ENCODE peak calls at places on chromosomes 11 and 22, in eight cellular contexts. J, T, W, Z, D, B, C and Y are unnamed samples.

GRCh38 chr11:17720796-17721171 is 1.4 kb downstream of the MYOD1 start:
- DNase-seq in J (no peak), T (no peak), W (no peak), Z (no peak), D (no peak), B (no peak), C (no peak), Y (no peak)

GRCh38 chr11:74311352-74311926 is at the start of gene P4HA3:
- DNase-seq in J (peak), T (no peak), W (no peak), Z (peak), D (peak), B (peak), C (peak), Y (peak)

GRCh38 chr11:62501432-62501891 is 45.1 kb downstream of the AHNAK start:
- DNase-seq in J (no peak), T (no peak), W (peak), Z (no peak), D (no peak), B (no peak), C (no peak), Y (peak)

GRCh38 chr22:39592104-39593060 is 21.8 kb downstream of the CACNA1I start:
- DNase-seq in J (no peak), T (peak), W (no peak), Z (peak), D (peak), B (peak), C (no peak), Y (peak)

GRCh38 chr11:11813288-11813962 is 28.3 kb upstream of the USP47 start:
- DNase-seq in J (no peak), T (peak), W (peak), Z (peak), D (no peak), B (peak), C (no peak), Y (no peak)

GRCh38 chr11:43988040-43988793 is 45.8 kb downstream of the C11orf96 start:
- DNase-seq in J (no peak), T (no peak), W (no peak), Z (no peak), D (no peak), B (no peak), C (no peak), Y (no peak)

GRCh38 chr22:28808716-28809355 is 8.5 kb upstream of the XBP1 start:
- DNase-seq in J (no peak), T (no peak), W (no peak), Z (no peak), D (no peak), B (no peak), C (no peak), Y (no peak)

GRCh38 chr22:48665286-48666010 is 1162.2 kb downstream of the BRD1 start:
- DNase-seq in J (no peak), T (no peak), W (no peak), Z (no peak), D (no peak), B (no peak), C (no peak), Y (no peak)

GRCh38 chr11:76736773-76737495 is 46.2 kb upstream of the TSKU start:
- DNase-seq in J (no peak), T (no peak), W (no peak), Z (no peak), D (no peak), B (no peak), C (no peak), Y (no peak)

GRCh38 chr11:44617671-44618461 is 52.4 kb downstream of the CD82 start:
- DNase-seq in J (no peak), T (no peak), W (no peak), Z (no peak), D (peak), B (no peak), C (no peak), Y (no peak)

GRCh38 chr11:79019277-79019676 is 421.6 kb downstream of the TENM4 start:
- DNase-seq in J (no peak), T (no peak), W (no peak), Z (no peak), D (no peak), B (no peak), C (no peak), Y (no peak)

GRCh38 chr11:32438883-32439487 is 3.6 kb upstream of the WT1 start:
- DNase-seq in J (no peak), T (no peak), W (no peak), Z (no peak), D (peak), B (no peak), C (peak), Y (peak)

GRCh38 chr11:123454060-123454651 is 24.1 kb downstream of the GRAMD1B start:
- DNase-seq in J (no peak), T (no peak), W (no peak), Z (peak), D (no peak), B (no peak), C (no peak), Y (no peak)

GRCh38 chr11:66559141-66559861 is 9.1 kb downstream of the CTSF start:
- DNase-seq in J (no peak), T (no peak), W (no peak), Z (no peak), D (peak), B (no peak), C (no peak), Y (no peak)

GRCh38 chr22:38270091-38270972 is 2.5 kb downstream of the TMEM184B start:
- DNase-seq in J (no peak), T (no peak), W (no peak), Z (no peak), D (no peak), B (no peak), C (no peak), Y (no peak)

GRCh38 chr11:130209128-130209932 is 49.7 kb downstream of the ST14 start:
- DNase-seq in J (no peak), T (no peak), W (no peak), Z (no peak), D (no peak), B (no peak), C (no peak), Y (no peak)

GRCh38 chr11:35318977-35319925 is 100.1 kb downstream of the SLC1A2 start:
- DNase-seq in J (no peak), T (no peak), W (no peak), Z (no peak), D (no peak), B (no peak), C (no peak), Y (no peak)

GRCh38 chr11:11916981-11917399 is 75.2 kb downstream of the USP47 start:
- DNase-seq in J (no peak), T (peak), W (no peak), Z (no peak), D (no peak), B (no peak), C (no peak), Y (no peak)

GRCh38 chr11:118152552-118153471 is at the start of gene SCN4B:
- DNase-seq in J (no peak), T (peak), W (peak), Z (peak), D (peak), B (peak), C (peak), Y (peak)

GRCh38 chr11:19963697-19964340 is 196.5 kb downstream of the DBX1 start:
- DNase-seq in J (no peak), T (no peak), W (no peak), Z (no peak), D (no peak), B (no peak), C (no peak), Y (no peak)

GRCh38 chr11:94658888-94659287 is 91.7 kb downstream of the PIWIL4 start:
- DNase-seq in J (no peak), T (no peak), W (no peak), Z (no peak), D (no peak), B (no peak), C (no peak), Y (no peak)

GRCh38 chr11:111549196-111549868 is 8.8 kb downstream of the LAYN start:
- DNase-seq in J (no peak), T (no peak), W (no peak), Z (no peak), D (no peak), B (no peak), C (no peak), Y (no peak)

GRCh38 chr22:48450188-48450825 is 1377.4 kb downstream of the BRD1 start:
- DNase-seq in J (no peak), T (no peak), W (no peak), Z (no peak), D (no peak), B (no peak), C (no peak), Y (no peak)

GRCh38 chr11:30310623-30311022 is 12.3 kb upstream of the ARL14EP start:
- DNase-seq in J (peak), T (no peak), W (no peak), Z (no peak), D (no peak), B (no peak), C (no peak), Y (no peak)

DNA sequence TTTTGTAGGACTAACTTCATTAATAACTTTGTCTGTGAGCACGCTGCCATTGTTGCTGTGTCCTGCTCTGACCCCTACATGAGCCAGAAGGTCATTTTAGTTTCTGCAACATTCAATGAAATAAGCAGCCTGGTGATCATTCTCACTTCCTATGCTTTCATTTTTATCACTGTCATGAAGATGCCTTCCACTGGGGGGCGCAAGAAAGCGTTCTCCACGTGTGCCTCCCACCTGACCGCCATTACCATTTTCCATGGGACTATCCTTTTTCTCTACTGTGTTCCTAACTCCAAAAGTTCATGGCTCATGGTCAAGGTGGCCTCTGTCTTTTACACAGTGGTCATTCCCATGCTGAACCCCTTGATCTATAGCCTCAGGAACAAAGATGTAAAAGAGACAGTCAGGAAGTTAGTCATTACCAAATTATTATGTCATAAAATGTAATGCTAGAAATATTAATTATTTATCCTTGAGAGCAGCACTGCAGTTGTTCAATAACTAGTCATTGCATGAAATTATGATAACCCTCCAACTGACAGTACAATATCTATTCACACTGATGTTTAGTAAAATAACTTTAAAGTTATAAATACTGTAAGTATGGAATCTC is 46.4 kb upstream of the OR5D13 start:
- DNase-seq in J (peak), T (no peak), W (no peak), Z (no peak), D (no peak), B (no peak), C (no peak), Y (no peak)
- TF ChIP-seq CTCF in J (peak), T (no peak), W (no peak), Z (no peak), D (no peak), B (no peak), C (peak), Y (no peak)

GRCh38 chr11:100691886-100692285 is 4.8 kb downstream of the ARHGAP42 start:
- DNase-seq in J (no peak), T (no peak), W (no peak), Z (no peak), D (no peak), B (no peak), C (no peak), Y (no peak)

GRCh38 chr11:100692290-100692689 is 5.2 kb downstream of the ARHGAP42 start:
- DNase-seq in J (no peak), T (no peak), W (no peak), Z (no peak), D (no peak), B (no peak), C (no peak), Y (no peak)

GRCh38 chr11:100695911-100696310 is 8.8 kb downstream of the ARHGAP42 start:
- DNase-seq in J (no peak), T (no peak), W (no peak), Z (no peak), D (no peak), B (no peak), C (no peak), Y (no peak)
- TF ChIP-seq CTCF in J (no peak), T (no peak), W (no peak), Z (no peak), D (no peak), B (no peak), C (no peak), Y (no peak)

GRCh38 chr11:120180571-120181445 is 30.0 kb upstream of the OAF start:
- DNase-seq in J (no peak), T (no peak), W (peak), Z (no peak), D (peak), B (no peak), C (no peak), Y (no peak)
- TF ChIP-seq CTCF in J (no peak), T (peak), W (no peak), Z (no peak), D (no peak), B (no peak), C (no peak), Y (no peak)

GRCh38 chr11:128021304-128022006 is 565.9 kb downstream of the ETS1 start:
- DNase-seq in J (no peak), T (no peak), W (no peak), Z (no peak), D (no peak), B (no peak), C (no peak), Y (peak)
- TF ChIP-seq CTCF in J (peak), T (peak), W (no peak), Z (no peak), D (no peak), B (no peak), C (peak), Y (peak)

GRCh38 chr11:61058583-61059259 is 43.6 kb upstream of the CD5 start:
- DNase-seq in J (no peak), T (no peak), W (no peak), Z (no peak), D (no peak), B (no peak), C (no peak), Y (no peak)
- TF ChIP-seq CTCF in J (no peak), T (no peak), W (no peak), Z (no peak), D (no peak), B (no peak), C (no peak), Y (no peak)

GRCh38 chr11:134275534-134276395 is at the start of gene GLB1L3:
- DNase-seq in J (peak), T (no peak), W (no peak), Z (peak), D (no peak), B (no peak), C (peak), Y (peak)
- TF ChIP-seq CTCF in J (peak), T (peak), W (no peak), Z (peak), D (no peak), B (peak), C (peak), Y (no peak)

GRCh38 chr11:70158757-70159389 is 44.2 kb upstream of the FADD start:
- DNase-seq in J (no peak), T (no peak), W (no peak), Z (no peak), D (no peak), B (no peak), C (no peak), Y (no peak)

GRCh38 chr11:70159612-70160570 is 43.2 kb upstream of the FADD start:
- DNase-seq in J (no peak), T (no peak), W (peak), Z (peak), D (no peak), B (peak), C (no peak), Y (no peak)

GRCh38 chr11:70156291-70157037 is 46.6 kb upstream of the FADD start:
- DNase-seq in J (no peak), T (no peak), W (peak), Z (no peak), D (no peak), B (no peak), C (no peak), Y (no peak)

GRCh38 chr11:70155386-70155785 is 47.7 kb upstream of the FADD start:
- DNase-seq in J (no peak), T (no peak), W (peak), Z (no peak), D (no peak), B (no peak), C (no peak), Y (no peak)

GRCh38 chr11:70158201-70158600 is 44.9 kb upstream of the FADD start:
- DNase-seq in J (no peak), T (no peak), W (no peak), Z (no peak), D (no peak), B (peak), C (peak), Y (peak)
- TF ChIP-seq CTCF in J (no peak), T (peak), W (no peak), Z (no peak), D (no peak), B (peak), C (peak), Y (peak)

DNA sequence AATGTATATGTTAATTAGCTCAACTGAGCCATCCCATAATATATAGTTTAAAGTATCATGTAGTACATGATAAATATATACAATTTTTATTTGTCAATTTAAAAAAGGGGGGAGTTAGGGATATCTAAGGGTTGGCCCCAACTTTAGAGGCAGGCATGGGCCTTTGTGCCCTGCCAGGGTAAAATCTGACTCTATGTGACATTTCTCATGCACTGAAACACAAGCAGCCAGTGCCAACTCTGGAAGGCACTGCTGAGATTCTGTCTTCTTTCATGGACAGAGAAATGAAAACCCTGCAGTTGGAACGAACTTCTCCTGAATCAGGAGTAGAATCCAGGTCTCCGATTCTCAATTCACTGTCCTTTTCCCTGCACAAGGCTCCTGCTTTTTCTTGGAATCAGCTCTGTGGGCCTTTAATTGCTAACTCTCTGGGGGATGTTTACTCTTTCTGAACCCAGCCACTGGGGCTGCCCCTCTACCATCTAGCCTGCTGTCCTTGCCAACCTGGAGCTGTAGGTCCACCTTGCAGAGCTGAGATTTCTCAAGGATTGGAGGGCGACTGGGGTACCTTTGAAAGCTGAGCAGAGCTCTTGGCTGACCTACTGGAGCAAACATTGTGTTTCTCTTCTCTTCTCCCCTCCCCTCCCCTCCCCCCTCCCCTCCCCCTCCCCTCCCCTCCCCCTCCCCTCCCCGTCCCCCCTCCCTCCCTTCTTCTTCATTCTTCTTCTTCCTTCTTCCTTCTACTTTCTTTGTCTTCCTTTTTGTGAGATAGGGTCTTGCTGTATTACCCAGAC is 26.7 kb downstream of the SLC5A1 start:
- DNase-seq in J (no peak), T (no peak), W (no peak), Z (no peak), D (no peak), B (no peak), C (no peak), Y (no peak)
- TF ChIP-seq CTCF in J (no peak), T (no peak), W (no peak), Z (no peak), D (no peak), B (no peak), C (no peak), Y (no peak)

GRCh38 chr11:131895865-131896264 is 525.5 kb downstream of the NTM start:
- DNase-seq in J (no peak), T (no peak), W (no peak), Z (no peak), D (no peak), B (no peak), C (no peak), Y (no peak)
- TF ChIP-seq CTCF in J (no peak), T (no peak), W (no peak), Z (no peak), D (no peak), B (no peak), C (no peak), Y (no peak)

DNA sequence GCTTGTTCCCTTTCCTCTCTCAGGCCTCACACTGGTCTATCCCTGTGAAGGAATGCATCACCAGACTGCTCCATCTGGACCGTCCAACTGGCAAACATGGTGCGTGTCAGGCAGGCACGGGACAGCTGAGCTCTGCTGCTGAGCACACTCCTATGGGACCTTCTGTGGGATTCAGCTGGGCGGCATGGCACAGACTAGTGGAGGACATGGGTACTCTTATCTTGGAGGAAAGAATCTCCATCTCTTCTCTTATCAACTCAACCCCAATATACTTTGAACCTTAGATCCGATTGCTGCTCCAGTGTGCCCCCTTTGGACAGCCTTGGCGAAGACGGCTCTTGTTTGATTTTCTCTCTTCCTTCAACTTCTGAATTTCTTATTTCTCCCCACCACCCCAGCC is 593.6 kb downstream of the ETS1 start:
- DNase-seq in J (no peak), T (no peak), W (no peak), Z (no peak), D (no peak), B (no peak), C (no peak), Y (peak)
- TF ChIP-seq CTCF in J (no peak), T (peak), W (no peak), Z (no peak), D (no peak), B (no peak), C (no peak), Y (peak)